ENCODE peak calls at places on chromosomes 13 and 19, in eight cellular contexts. D is heart left ventricle, T is right lobe of liver, U is esophagus squamous epithelium, Y is uterus, Z is stomach, X is HCT116, L is upper lobe of left lung. P is an unnamed sample.

GRCh38 chr19:58328999-58329398 is 2.2 kb downstream of the ZSCAN22 start:
- DNase-seq in X (no peak), T (no peak), Y (no peak), L (no peak), D (no peak), Z (no peak), U (no peak), P (no peak)

GRCh38 chr13:30257433-30258099 is 49.8 kb downstream of the KATNAL1 start:
- DNase-seq in L (no peak), U (no peak), T (no peak), Z (no peak), Y (no peak), D (no peak), X (no peak), P (no peak)

GRCh38 chr13:83065136-83065535 is 817.1 kb downstream of the SLITRK1 start:
- DNase-seq in Z (no peak), D (no peak), U (no peak), Y (no peak), T (no peak), X (no peak), L (no peak), P (no peak)

GRCh38 chr13:77544365-77544764 is 8.9 kb downstream of the SCEL start:
- DNase-seq in T (no peak), L (no peak), Z (peak), U (no peak), D (peak), Y (peak), X (no peak), P (peak)

GRCh38 chr19:51735759-51736449 is 12.1 kb upstream of the HAS1 start:
- DNase-seq in L (no peak), D (peak), X (no peak), U (no peak), Y (peak), Z (peak), T (peak), P (peak)

GRCh38 chr13:20206836-20207235 is 14.1 kb upstream of the GJB2 start:
- DNase-seq in Y (no peak), U (no peak), T (no peak), Z (no peak), L (no peak), D (no peak), X (no peak), P (no peak)

GRCh38 chr19:2524840-2525723 is 49.2 kb downstream of the GADD45B start:
- DNase-seq in Y (no peak), T (no peak), U (no peak), X (peak), Z (peak), D (no peak), L (peak), P (no peak)

GRCh38 chr13:60331249-60332012 is 65.6 kb upstream of the TDRD3 start:
- DNase-seq in L (no peak), U (no peak), Y (no peak), T (no peak), D (no peak), X (no peak), Z (no peak), P (no peak)

GRCh38 chr13:31955745-31956144 is 75.8 kb upstream of the FRY start:
- DNase-seq in Y (no peak), D (no peak), Z (no peak), X (no peak), L (no peak), T (no peak), U (no peak), P (no peak)

GRCh38 chr19:5210556-5210955 is 130.1 kb downstream of the PTPRS start:
- DNase-seq in T (no peak), U (no peak), Z (no peak), X (no peak), D (no peak), Y (no peak), L (peak), P (no peak)

GRCh38 chr13:27036236-27036981 is 135.2 kb downstream of the USP12 start:
- DNase-seq in L (no peak), X (peak), Y (no peak), D (no peak), U (no peak), T (no peak), Z (no peak), P (no peak)

GRCh38 chr19:33199441-33200265 is 5.5 kb downstream of the LRP3 start:
- DNase-seq in T (no peak), U (no peak), X (no peak), L (no peak), D (no peak), Z (no peak), Y (no peak), P (no peak)

GRCh38 chr19:33797821-33798633 is 1.4 kb downstream of the KCTD15 start:
- DNase-seq in L (peak), D (peak), T (no peak), X (no peak), Y (peak), U (no peak), Z (peak), P (peak)

GRCh38 chr19:50148528-50148927 is 14.6 kb downstream of the IZUMO2 start:
- DNase-seq in Y (no peak), L (no peak), U (no peak), X (no peak), D (no peak), T (no peak), Z (no peak), P (no peak)

GRCh38 chr19:50152578-50152977 is 10.5 kb downstream of the IZUMO2 start:
- DNase-seq in L (no peak), T (no peak), Z (no peak), X (no peak), Y (no peak), D (no peak), U (no peak), P (no peak)

GRCh38 chr19:50147462-50148423 is 15.3 kb downstream of the IZUMO2 start:
- DNase-seq in X (peak), U (no peak), T (peak), D (peak), Y (peak), L (peak), Z (peak), P (peak)
- TF ChIP-seq CTCF in X (peak), U (peak), T (peak), D (peak), Y (peak), L (peak), Z (peak), P (peak)

GRCh38 chr13:24922390-24923304 is 158.7 kb downstream of the RNF17 start:
- DNase-seq in T (peak), X (peak), U (peak), D (peak), Y (peak), Z (peak), L (peak), P (peak)
- TF ChIP-seq POLR2A in T (peak), X (peak), U (no peak), D (no peak), Y (peak), Z (peak), L (peak), P (peak)

DNA sequence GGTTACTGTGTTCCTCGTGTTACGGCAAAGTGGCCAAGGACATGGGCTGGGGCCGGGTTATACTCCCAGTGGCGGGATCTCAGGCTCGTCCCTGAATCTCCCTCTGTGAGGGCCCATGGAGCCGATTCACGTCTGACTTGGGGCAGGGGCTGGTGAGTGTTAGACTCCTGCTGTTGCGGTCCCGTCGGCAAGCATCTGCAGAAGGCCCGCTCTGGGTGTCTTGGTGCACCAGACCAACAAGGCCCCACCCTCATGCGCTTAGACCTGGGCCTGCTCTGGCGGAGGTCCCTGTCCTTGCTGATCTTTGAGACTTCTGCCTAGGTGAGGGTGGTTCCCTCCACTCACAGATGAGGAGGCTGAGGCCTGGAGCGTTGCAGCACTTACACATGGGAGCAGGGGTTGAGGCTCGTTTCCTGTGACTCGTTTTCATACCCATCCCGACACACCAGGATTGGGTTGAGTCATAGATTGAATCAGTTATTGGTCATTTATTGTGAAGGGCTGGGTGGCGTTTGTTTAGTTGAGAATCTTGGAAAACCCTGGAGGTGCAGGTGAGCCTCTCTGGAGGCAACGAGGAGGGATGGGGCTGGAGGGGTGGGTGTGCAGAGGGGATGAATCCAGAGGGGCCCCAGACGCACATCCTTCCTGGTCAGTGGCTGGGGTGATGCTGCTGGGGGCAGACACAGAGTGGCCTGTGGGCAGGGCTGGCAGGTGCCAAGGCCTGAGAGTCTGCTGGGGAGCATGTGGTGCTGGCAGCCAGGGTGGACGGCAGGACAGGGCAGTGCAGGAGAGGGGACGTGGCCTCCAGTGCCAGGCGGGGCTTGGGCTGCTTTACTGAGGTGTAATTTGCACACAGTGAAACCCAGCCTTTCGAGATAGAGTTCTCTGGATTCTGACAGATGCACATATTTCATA is 4.6 kb downstream of the EPN1 start:
- DNase-seq in T (peak), Z (no peak), Y (no peak), U (no peak), D (no peak), L (no peak), X (no peak), P (no peak)
- TF ChIP-seq CTCF in T (no peak), Z (no peak), Y (no peak), U (no peak), D (no peak), L (no peak), X (no peak), P (no peak)

DNA sequence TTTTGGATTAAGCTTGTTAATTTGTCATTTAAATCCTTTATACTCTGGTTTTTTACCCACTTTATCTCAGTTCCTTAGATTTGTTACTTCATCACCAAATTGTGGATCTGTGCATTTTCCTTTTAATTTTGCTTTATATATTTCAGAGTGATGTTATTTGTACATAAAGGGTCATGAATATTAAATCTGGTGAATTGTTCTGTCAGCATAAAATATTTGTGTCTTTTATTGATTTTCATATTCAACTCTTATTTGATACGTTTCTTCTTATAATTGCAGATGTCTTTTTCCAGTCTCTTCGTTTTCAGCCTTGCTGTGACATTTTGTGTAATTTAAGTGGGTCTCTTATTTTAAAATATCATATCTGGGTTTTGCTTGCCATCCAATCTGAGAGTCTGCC is 4.7 kb downstream of the SETDB2 start:
- DNase-seq in Y (no peak), Z (no peak), D (no peak), L (no peak), T (no peak), X (no peak), U (no peak), P (no peak)
- TF ChIP-seq POLR2A in Y (no peak), Z (no peak), D (no peak), L (no peak), T (no peak), X (no peak), U (no peak), P (no peak)

DNA sequence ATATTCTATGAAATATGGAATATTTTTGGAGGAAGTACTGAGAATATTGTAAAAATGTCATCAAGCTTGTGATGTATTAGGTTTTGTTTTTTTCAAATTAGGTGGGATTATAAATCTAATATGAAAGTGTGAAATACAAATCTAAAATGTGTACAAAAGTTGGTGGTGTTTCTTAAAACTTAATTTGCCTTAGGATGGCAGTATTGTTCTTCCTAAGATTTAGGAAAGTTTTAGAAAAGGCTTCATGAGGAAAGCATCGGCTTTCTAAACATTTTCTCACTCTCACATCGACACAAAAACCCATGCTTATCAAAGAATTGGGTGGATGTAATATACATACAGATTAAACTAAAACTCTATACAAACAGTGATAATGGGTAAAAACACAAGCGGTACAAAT is 972.0 kb upstream of the PCDH20 start:
- DNase-seq in T (no peak), L (no peak), X (peak), U (no peak), Z (no peak), Y (no peak), D (no peak), P (no peak)
- TF ChIP-seq CTCF in T (no peak), L (no peak), X (peak), U (no peak), Z (no peak), Y (no peak), D (no peak), P (no peak)